ENCODE peak calls at places on chromosomes 6 and 20, in four cellular contexts. One of them, this sample, is unnamed. For H3K36me3, the result is how much of the 10 kb centered on the place peaks cover.

GRCh38 chr6:3816251-3816650 is 32.9 kb upstream of the FAM50B start:
- DNase-seq in Panc1: no peak
- DNase-seq in hepatocyte: no peak
- DNase-seq in CD4-positive, alpha-beta memory T cell: no peak
- DNase-seq in this sample: no peak

GRCh38 chr6:7680393-7681075 is 45.4 kb upstream of the BMP6 start:
- DNase-seq in Panc1: no peak
- DNase-seq in hepatocyte: no peak
- DNase-seq in CD4-positive, alpha-beta memory T cell: no peak
- DNase-seq in this sample: no peak

GRCh38 chr6:2853766-2854393 is 12.2 kb upstream of the SERPINB1 start:
- DNase-seq in Panc1: peak
- DNase-seq in hepatocyte: peak
- DNase-seq in CD4-positive, alpha-beta memory T cell: peak
- DNase-seq in this sample: no peak

GRCh38 chr6:89252902-89253301 is 35.7 kb upstream of the GABRR1 start:
- DNase-seq in Panc1: no peak
- DNase-seq in hepatocyte: no peak
- DNase-seq in CD4-positive, alpha-beta memory T cell: no peak
- DNase-seq in this sample: no peak

GRCh38 chr20:62032606-62033368 is 32.9 kb downstream of the TAF4 start:
- DNase-seq in Panc1: no peak
- DNase-seq in hepatocyte: no peak
- DNase-seq in CD4-positive, alpha-beta memory T cell: no peak
- DNase-seq in this sample: no peak

GRCh38 chr6:29524982-29525639 is 34.4 kb downstream of the UBD start:
- DNase-seq in Panc1: no peak
- DNase-seq in hepatocyte: no peak
- DNase-seq in CD4-positive, alpha-beta memory T cell: no peak
- DNase-seq in this sample: no peak

GRCh38 chr6:583116-583515 is 73.8 kb downstream of the HUS1B start:
- DNase-seq in Panc1: no peak
- DNase-seq in hepatocyte: no peak
- DNase-seq in CD4-positive, alpha-beta memory T cell: no peak
- DNase-seq in this sample: no peak

GRCh38 chr20:18133962-18134361 is 3.7 kb upstream of the KAT14 start:
- DNase-seq in Panc1: no peak
- DNase-seq in hepatocyte: no peak
- DNase-seq in CD4-positive, alpha-beta memory T cell: no peak
- DNase-seq in this sample: no peak

GRCh38 chr20:58196402-58197184 is 31.9 kb downstream of the ANKRD60 start:
- DNase-seq in Panc1: no peak
- DNase-seq in hepatocyte: no peak
- DNase-seq in CD4-positive, alpha-beta memory T cell: no peak
- DNase-seq in this sample: no peak
- H3K36me3 ChIP-seq in Panc1: under half
- H3K36me3 ChIP-seq in hepatocyte: under half
- H3K36me3 ChIP-seq in CD4-positive, alpha-beta memory T cell: under half
- H3K36me3 ChIP-seq in this sample: under half

GRCh38 chr6:129499871-129500219 is 210.1 kb downstream of the ARHGAP18 start:
- DNase-seq in Panc1: no peak
- DNase-seq in hepatocyte: no peak
- DNase-seq in CD4-positive, alpha-beta memory T cell: no peak
- DNase-seq in this sample: no peak

GRCh38 chr6:129498950-129499870 is 210.8 kb downstream of the ARHGAP18 start:
- DNase-seq in Panc1: peak
- DNase-seq in hepatocyte: peak
- DNase-seq in CD4-positive, alpha-beta memory T cell: peak
- DNase-seq in this sample: no peak

GRCh38 chr6:129497591-129498555 is 212.1 kb downstream of the ARHGAP18 start:
- DNase-seq in Panc1: no peak
- DNase-seq in hepatocyte: no peak
- DNase-seq in CD4-positive, alpha-beta memory T cell: no peak
- DNase-seq in this sample: no peak

GRCh38 chr6:129500958-129501381 is 209.0 kb downstream of the ARHGAP18 start:
- DNase-seq in Panc1: peak
- DNase-seq in hepatocyte: no peak
- DNase-seq in CD4-positive, alpha-beta memory T cell: no peak
- DNase-seq in this sample: no peak

GRCh38 chr6:129498556-129498940 is 211.4 kb downstream of the ARHGAP18 start:
- DNase-seq in Panc1: no peak
- DNase-seq in hepatocyte: no peak
- DNase-seq in CD4-positive, alpha-beta memory T cell: no peak
- DNase-seq in this sample: no peak
- H3K4me3 ChIP-seq in Panc1: peak
- H3K4me3 ChIP-seq in hepatocyte: no peak
- H3K4me3 ChIP-seq in CD4-positive, alpha-beta memory T cell: no peak
- H3K4me3 ChIP-seq in this sample: no peak

DNA sequence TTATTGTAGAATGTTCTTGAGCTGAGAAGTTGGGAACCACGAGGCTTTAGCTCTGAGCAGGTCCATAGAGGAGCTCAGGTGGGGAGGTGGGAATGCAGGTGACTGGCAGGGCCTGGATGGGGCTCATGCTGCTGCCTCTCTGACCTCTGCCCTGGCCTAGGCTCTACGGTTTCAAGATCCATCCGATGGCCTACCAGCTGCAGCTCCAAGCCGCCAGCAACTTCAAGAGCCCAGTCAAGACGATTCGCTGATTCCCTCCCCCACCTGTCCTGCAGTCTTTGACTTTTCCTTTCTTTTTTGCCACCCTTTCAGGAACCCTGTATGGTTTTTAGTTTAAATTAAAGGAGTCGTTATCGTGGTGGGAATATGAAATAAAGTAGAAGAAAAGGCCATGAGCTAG is at the start of gene LY6G5B:
- DNase-seq in Panc1: no peak
- DNase-seq in hepatocyte: no peak
- DNase-seq in CD4-positive, alpha-beta memory T cell: no peak
- DNase-seq in this sample: no peak
- H3K36me3 ChIP-seq in Panc1: under half
- H3K36me3 ChIP-seq in hepatocyte: under half
- H3K36me3 ChIP-seq in CD4-positive, alpha-beta memory T cell: half or more
- H3K36me3 ChIP-seq in this sample: under half

GRCh38 chr6:47135772-47136171 is 93.6 kb upstream of the ADGRF1 start:
- DNase-seq in Panc1: peak
- DNase-seq in hepatocyte: peak
- DNase-seq in CD4-positive, alpha-beta memory T cell: no peak
- DNase-seq in this sample: no peak

GRCh38 chr6:47132724-47133123 is 90.6 kb upstream of the ADGRF1 start:
- DNase-seq in Panc1: no peak
- DNase-seq in hepatocyte: no peak
- DNase-seq in CD4-positive, alpha-beta memory T cell: no peak
- DNase-seq in this sample: no peak

GRCh38 chr6:47133230-47134000 is 91.3 kb upstream of the ADGRF1 start:
- DNase-seq in Panc1: no peak
- DNase-seq in hepatocyte: no peak
- DNase-seq in CD4-positive, alpha-beta memory T cell: no peak
- DNase-seq in this sample: no peak

GRCh38 chr6:47137073-47137472 is 94.9 kb upstream of the ADGRF1 start:
- DNase-seq in Panc1: no peak
- DNase-seq in hepatocyte: no peak
- DNase-seq in CD4-positive, alpha-beta memory T cell: no peak
- DNase-seq in this sample: no peak

GRCh38 chr6:47134476-47135189 is 92.5 kb upstream of the ADGRF1 start:
- DNase-seq in Panc1: peak
- DNase-seq in hepatocyte: peak
- DNase-seq in CD4-positive, alpha-beta memory T cell: no peak
- DNase-seq in this sample: no peak
- H3K4me3 ChIP-seq in Panc1: peak
- H3K4me3 ChIP-seq in hepatocyte: no peak
- H3K4me3 ChIP-seq in CD4-positive, alpha-beta memory T cell: no peak
- H3K4me3 ChIP-seq in this sample: no peak

DNA sequence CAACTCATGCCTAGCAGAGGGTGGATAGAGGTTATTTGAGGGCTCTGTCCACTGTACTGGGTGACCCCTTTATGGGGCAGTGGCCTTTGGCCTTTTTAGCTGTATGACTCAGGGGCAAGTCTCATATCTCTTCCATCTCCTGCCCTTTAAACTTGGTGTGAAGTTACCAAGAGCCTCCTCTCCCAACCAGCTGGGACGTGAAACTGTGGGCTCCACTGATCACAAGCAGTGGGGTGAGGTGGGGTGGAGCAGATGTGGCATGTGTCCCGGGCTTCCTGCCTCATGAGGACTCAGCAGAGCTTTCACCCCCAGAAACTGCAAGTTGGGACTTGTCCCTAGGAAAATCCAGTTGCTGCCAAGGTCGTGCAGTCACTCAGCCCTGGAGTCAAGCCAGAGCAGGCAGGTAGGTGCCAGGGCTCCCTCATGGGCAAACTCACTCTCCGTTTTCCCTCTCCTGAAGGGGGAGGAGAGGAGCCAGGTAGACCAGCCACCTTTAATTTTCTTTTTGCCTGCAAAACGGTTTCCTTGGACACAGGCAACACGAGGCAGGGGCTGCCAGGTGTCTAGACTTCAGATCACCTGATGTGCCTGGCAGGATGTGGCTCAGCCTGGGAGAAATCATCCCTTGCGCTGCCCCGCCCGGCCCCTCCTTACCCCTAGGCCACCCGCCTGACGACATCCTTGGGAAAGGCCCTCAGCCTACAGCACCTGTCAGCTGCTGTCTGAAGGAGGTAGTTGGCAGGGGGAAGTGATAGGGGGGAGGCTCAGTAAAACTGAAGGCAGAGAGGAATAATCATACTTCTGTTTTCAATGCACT is 4.0 kb downstream of the CDKN1A start:
- DNase-seq in Panc1: no peak
- DNase-seq in hepatocyte: peak
- DNase-seq in CD4-positive, alpha-beta memory T cell: peak
- DNase-seq in this sample: peak
- H3K36me3 ChIP-seq in Panc1: under half
- H3K36me3 ChIP-seq in hepatocyte: under half
- H3K36me3 ChIP-seq in CD4-positive, alpha-beta memory T cell: under half
- H3K36me3 ChIP-seq in this sample: half or more

DNA sequence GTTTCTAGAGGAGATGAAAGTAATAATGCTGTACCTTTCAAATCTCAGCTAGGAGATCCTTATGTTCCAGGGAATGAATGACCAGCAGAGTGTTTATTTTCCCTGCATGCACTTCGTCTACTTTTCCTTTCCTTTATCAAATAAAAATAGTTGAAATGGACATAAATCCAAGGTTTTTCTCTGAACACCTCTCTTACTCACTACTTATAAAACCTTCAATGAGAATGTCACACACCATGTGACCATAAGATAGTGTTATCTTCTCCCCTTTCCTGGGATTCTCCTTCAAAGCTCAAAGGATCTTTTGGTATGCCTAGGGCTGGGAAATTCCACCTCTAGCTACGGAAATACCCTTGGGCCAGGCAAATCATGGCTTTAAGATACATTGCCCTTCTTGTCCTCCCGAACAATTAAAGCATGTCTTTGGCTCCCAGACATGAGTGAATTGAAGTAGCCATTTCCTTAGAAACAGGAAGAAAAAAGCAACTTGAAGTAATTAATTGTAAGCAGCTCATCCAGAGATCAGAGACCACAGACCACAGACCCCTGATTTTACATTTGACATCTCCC is 3.9 kb downstream of the PLCB4 start:
- DNase-seq in Panc1: no peak
- DNase-seq in hepatocyte: peak
- DNase-seq in CD4-positive, alpha-beta memory T cell: no peak
- DNase-seq in this sample: no peak
- H3K4me3 ChIP-seq in Panc1: no peak
- H3K4me3 ChIP-seq in hepatocyte: no peak
- H3K4me3 ChIP-seq in CD4-positive, alpha-beta memory T cell: no peak
- H3K4me3 ChIP-seq in this sample: no peak

GRCh38 chr6:5622276-5623005 is 361.1 kb downstream of the FARS2 start:
- DNase-seq in Panc1: no peak
- DNase-seq in hepatocyte: no peak
- DNase-seq in CD4-positive, alpha-beta memory T cell: no peak
- DNase-seq in this sample: no peak
- H3K36me3 ChIP-seq in Panc1: under half
- H3K36me3 ChIP-seq in hepatocyte: under half
- H3K36me3 ChIP-seq in CD4-positive, alpha-beta memory T cell: under half
- H3K36me3 ChIP-seq in this sample: under half

GRCh38 chr6:21664263-21665081 is 70.9 kb downstream of the SOX4 start:
- DNase-seq in Panc1: no peak
- DNase-seq in hepatocyte: peak
- DNase-seq in CD4-positive, alpha-beta memory T cell: no peak
- DNase-seq in this sample: peak

GRCh38 chr6:21666200-21666671 is 72.7 kb downstream of the SOX4 start:
- DNase-seq in Panc1: no peak
- DNase-seq in hepatocyte: peak
- DNase-seq in CD4-positive, alpha-beta memory T cell: no peak
- DNase-seq in this sample: peak

GRCh38 chr6:21665101-21665435 is 71.5 kb downstream of the SOX4 start:
- DNase-seq in Panc1: no peak
- DNase-seq in hepatocyte: no peak
- DNase-seq in CD4-positive, alpha-beta memory T cell: no peak
- DNase-seq in this sample: no peak

GRCh38 chr6:21666788-21667681 is 73.5 kb downstream of the SOX4 start:
- DNase-seq in Panc1: no peak
- DNase-seq in hepatocyte: peak
- DNase-seq in CD4-positive, alpha-beta memory T cell: no peak
- DNase-seq in this sample: peak

DNA sequence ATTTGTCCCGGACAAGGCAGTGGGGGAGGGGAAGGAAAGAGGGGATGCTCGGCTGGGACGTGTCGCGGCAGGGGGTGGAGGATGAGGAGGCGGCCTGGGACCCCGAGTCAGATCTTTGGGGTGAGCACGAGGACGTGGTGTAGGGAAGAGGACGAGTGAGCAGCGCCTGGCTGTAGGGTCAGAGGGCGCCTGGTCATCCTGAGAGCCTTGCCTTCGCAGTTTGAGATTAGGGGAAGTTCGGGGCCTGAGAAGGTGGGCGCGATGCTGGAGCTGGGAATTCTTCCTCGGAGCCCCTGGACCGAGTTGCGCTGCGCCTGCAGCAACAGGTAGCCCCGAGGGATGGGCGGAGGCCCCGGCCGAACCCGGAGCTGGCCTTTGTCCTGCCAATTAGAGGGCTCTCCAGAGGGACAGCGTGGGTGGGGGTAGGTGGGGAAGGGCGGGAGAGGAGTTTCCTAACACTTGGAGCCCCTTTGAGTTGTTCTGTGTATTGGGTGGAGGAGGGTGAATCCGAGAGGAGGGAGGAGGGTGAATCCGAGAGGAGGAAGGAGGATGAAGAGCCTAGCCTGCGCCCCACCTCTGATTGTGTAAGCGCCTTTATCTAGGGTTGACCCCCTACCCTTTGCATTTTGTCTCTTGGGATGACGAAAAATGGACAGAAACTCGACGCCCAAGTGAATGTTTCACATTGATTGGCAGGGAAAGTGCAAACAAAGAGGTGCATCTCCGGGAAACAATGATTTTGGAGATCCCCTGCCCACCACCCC is 72.1 kb downstream of the SOX4 start:
- DNase-seq in Panc1: no peak
- DNase-seq in hepatocyte: peak
- DNase-seq in CD4-positive, alpha-beta memory T cell: no peak
- DNase-seq in this sample: peak
- H3K4me3 ChIP-seq in Panc1: peak
- H3K4me3 ChIP-seq in hepatocyte: peak
- H3K4me3 ChIP-seq in CD4-positive, alpha-beta memory T cell: no peak
- H3K4me3 ChIP-seq in this sample: peak

DNA sequence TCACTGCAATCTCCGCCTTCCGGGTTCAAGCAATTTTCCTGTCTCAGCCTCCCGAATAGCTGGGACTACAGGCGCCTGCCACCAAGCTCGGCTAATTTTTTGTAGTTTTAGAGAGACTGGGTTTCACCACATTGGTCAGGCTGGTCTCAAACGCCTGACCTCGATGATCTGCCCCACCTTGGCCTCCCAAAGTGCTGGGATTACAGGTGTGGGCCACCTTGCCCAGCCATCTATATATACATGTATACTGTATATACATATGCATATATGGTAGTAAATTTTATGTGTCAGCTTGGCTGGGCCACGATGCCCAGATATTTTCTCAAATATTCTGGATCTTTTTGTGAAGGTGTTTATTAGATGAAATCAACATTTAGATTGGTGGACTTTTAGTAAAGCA is 18.8 kb downstream of the RBL1 start:
- DNase-seq in Panc1: no peak
- DNase-seq in hepatocyte: no peak
- DNase-seq in CD4-positive, alpha-beta memory T cell: no peak
- DNase-seq in this sample: no peak
- H3K36me3 ChIP-seq in Panc1: under half
- H3K36me3 ChIP-seq in hepatocyte: under half
- H3K36me3 ChIP-seq in CD4-positive, alpha-beta memory T cell: under half
- H3K36me3 ChIP-seq in this sample: under half